ENCODE peak calls at places on chromosomes 11 and 22, in eight cellular contexts. D is NCI-H1092 treated with DMSO at 0.1 percent for 48 hours; S is memory B cell; O is activated CD4-positive, alpha-beta T cell treated with anti-CD3 and anti-CD28 coated beads for 48 hours; T is NCI-H774; E is non-pigmented ciliary epithelial cell; I is choroid plexus epithelial cell; P is mesendoderm. W is an unnamed sample.

GRCh38 chr11:61724437-61724836 is 28.0 kb upstream of the MYRF start:
- DNase-seq in D (no peak), S (no peak), O (no peak), T (no peak), E (no peak), I (no peak), P (no peak), W (no peak)

GRCh38 chr11:1200611-1201191 is 22.2 kb upstream of the MUC5B start:
- DNase-seq in D (no peak), S (no peak), O (no peak), T (no peak), E (no peak), I (no peak), P (no peak), W (no peak)

GRCh38 chr22:41844036-41844435 is 11.1 kb downstream of the SREBF2 start:
- DNase-seq in D (no peak), S (no peak), O (no peak), T (no peak), E (no peak), I (no peak), P (no peak), W (no peak)

GRCh38 chr11:87359401-87359800 is 321.7 kb downstream of the TMEM135 start:
- DNase-seq in D (peak; percentile 22), S (no peak), O (no peak), T (peak; percentile 52), E (no peak), I (no peak), P (no peak), W (no peak)

GRCh38 chr11:7060828-7061227 is 28.0 kb upstream of the RBMXL2 start:
- DNase-seq in D (no peak), S (no peak), O (no peak), T (no peak), E (no peak), I (peak; percentile 36), P (no peak), W (no peak)

GRCh38 chr22:41532908-41533825 is 11.1 kb downstream of the POLR3H start:
- DNase-seq in D (peak; percentile 35), S (peak; percentile 72), O (peak; percentile 84), T (no peak), E (no peak), I (peak; percentile 71), P (peak; percentile 82), W (peak; percentile 82)

GRCh38 chr11:45233121-45233803 is 52.9 kb downstream of the SYT13 start:
- DNase-seq in D (peak; percentile 54), S (peak; percentile 66), O (peak; percentile 81), T (peak; percentile 19), E (no peak), I (peak; percentile 75), P (peak; percentile 73), W (peak; percentile 82)

GRCh38 chr11:123547180-123547579 is 107.2 kb downstream of the SCN3B start:
- DNase-seq in D (no peak), S (no peak), O (no peak), T (no peak), E (no peak), I (no peak), P (no peak), W (no peak)